ENCODE peak calls at places on chromosomes 1 and 21, in six cellular contexts. H is tibial nerve; R is breast epithelium; N is naive thymus-derived CD4-positive, alpha-beta T cell; A is adrenal gland; L is A549. D is an unnamed sample.

GRCh38 chr1:33259879-33260278 is 3.6 kb downstream of the ZNF362 start:
- DNase-seq in N (no peak), A (no peak), L (no peak), H (no peak), R (no peak), D (no peak)

GRCh38 chr1:245797592-245798366 is 643.0 kb downstream of the KIF26B start:
- DNase-seq in H (no peak), N (no peak), R (no peak), L (peak), A (peak), D (no peak)

GRCh38 chr21:42847051-42847707 is 32.2 kb downstream of the WDR4 start:
- DNase-seq in L (no peak), N (no peak), A (no peak), R (no peak), H (no peak), D (no peak)

GRCh38 chr1:48530727-48531351 is 58.8 kb upstream of the SPATA6 start:
- DNase-seq in N (no peak), R (no peak), L (peak), H (no peak), A (peak), D (peak)

GRCh38 chr1:203776636-203777035 is 11.7 kb downstream of the LAX1 start:
- DNase-seq in N (no peak), A (peak), R (no peak), L (peak), H (no peak), D (peak)

GRCh38 chr1:34549199-34549598 is 205.6 kb upstream of the GJB5 start:
- DNase-seq in N (no peak), H (no peak), R (no peak), A (peak), L (peak), D (no peak)

GRCh38 chr1:220892997-220893700 is 13.9 kb downstream of the HLX start:
- DNase-seq in R (no peak), H (no peak), A (no peak), N (no peak), L (no peak), D (no peak)

GRCh38 chr1:53241828-53242227 is 3.5 kb upstream of the MAGOH start:
- DNase-seq in R (no peak), N (no peak), A (no peak), L (no peak), H (no peak), D (no peak)

GRCh38 chr1:59045137-59045536 is 251.8 kb upstream of the FGGY start:
- DNase-seq in A (no peak), N (no peak), H (no peak), L (no peak), R (no peak), D (no peak)
- H3K27ac ChIP-seq in A (no peak), N (no peak), H (no peak), L (no peak), R (no peak), D (no peak)

GRCh38 chr1:10693497-10694273 is 102.8 kb downstream of the CASZ1 start:
- DNase-seq in H (no peak), R (no peak), L (no peak), A (peak), N (peak), D (no peak)

GRCh38 chr1:10694274-10694632 is 102.2 kb downstream of the CASZ1 start:
- DNase-seq in L (peak), N (peak), R (no peak), A (no peak), H (peak), D (no peak)

GRCh38 chr1:10692401-10693021 is 103.9 kb downstream of the CASZ1 start:
- DNase-seq in L (peak), H (no peak), A (no peak), N (peak), R (no peak), D (no peak)

GRCh38 chr1:10691740-10692125 is 104.7 kb downstream of the CASZ1 start:
- DNase-seq in A (no peak), L (no peak), H (no peak), N (no peak), R (no peak), D (no peak)

GRCh38 chr1:10693152-10693496 is 103.3 kb downstream of the CASZ1 start:
- DNase-seq in A (no peak), H (no peak), R (no peak), L (no peak), N (no peak), D (no peak)
- H3K27ac ChIP-seq in A (no peak), H (no peak), R (peak), L (no peak), N (no peak), D (no peak)

DNA sequence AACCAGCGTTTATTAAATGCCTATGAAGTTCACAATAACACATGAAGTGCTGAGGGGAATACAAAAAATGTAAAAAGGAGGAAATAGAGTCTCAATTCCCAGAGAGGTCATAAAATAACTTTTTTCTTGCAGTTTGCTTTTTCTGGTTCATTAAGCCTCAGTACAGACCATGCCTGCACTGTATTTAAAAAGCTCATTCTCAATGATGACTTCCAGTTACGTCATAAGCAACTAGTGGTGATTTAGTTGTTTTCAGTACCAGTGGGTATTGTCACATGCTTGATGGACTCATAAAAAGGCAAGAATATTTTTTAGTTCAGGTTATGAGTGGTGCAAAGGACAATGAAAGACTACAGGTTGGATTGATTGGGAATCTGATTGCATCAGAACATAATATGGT is 160.1 kb upstream of the UBE2U start:
- DNase-seq in R (no peak), A (no peak), L (no peak), N (no peak), H (no peak), D (no peak)
- H3K27ac ChIP-seq in R (no peak), A (no peak), L (peak), N (no peak), H (peak), D (no peak)

DNA sequence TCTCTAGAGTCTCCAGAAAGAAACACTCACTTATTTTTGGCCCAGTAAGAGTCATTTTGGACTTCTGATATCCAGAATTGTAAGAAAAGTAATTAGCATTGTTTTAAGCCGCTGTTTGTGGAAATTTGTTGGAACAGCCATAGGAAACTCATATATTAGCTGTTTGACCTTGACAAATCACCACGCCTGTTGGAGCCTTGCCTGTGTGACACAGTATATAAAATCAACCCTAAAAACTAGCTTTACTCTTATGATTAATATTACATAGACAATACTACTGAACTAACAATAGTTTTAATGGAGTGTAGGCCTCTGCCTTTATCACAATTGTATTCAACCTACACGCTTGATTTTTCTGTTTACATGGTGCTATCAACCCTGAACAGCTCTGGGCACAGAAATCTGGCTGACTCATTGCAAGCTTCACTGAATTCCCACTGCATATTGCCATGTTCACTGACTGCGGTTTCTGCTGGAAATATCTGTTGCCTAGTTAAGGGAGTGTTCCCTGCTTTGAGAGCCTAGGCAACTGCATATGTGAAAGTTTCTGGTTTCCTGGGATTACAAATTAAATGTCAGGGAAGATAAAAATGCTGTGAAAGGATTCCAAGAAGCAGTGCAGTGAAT is 419.5 kb upstream of the DEPDC1 start:
- DNase-seq in H (peak), L (no peak), A (peak), N (no peak), R (no peak), D (no peak)
- H3K27ac ChIP-seq in H (peak), L (no peak), A (no peak), N (no peak), R (no peak), D (peak)

DNA sequence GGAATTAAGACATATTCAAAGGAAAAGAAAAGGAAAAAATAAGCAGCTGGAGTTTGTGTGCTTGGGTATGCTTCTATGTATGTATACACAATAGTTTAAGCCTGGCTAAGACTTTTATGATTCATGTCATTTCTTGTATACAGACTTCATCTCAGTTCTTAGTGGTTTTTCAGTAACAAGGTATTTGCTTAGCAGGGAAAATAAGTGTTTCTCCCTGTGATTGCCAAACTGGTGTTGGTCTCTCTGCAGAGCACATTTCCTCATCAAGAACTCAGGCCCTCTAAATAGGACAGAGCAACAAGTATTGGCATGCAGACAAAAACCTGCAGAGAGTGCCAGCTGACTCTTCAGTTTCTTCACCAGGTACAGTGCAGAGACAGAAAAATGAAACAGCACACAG is 484.4 kb upstream of the ZRANB2 start:
- DNase-seq in L (no peak), R (no peak), H (no peak), N (no peak), A (no peak), D (no peak)
- H3K27ac ChIP-seq in L (no peak), R (no peak), H (no peak), N (no peak), A (no peak), D (no peak)

DNA sequence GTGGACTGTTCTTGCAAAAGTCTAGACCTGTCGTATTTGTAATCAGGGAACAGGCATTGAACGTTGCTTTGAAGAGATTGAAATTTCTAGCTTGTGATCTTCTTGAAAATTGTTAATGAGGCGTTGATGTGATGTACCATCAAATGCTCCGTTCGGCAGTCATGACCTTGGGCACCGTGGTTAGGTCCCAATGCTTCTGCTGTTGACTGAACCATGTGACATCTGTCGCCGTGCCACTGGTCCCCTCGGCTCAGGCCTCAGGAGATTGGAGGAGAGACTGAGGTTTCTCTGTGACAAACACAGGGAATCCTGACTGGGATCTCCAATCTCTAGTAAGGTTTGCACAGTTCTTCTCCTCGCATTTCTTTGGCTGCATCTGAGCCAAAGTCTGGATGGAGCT is 18.1 kb upstream of the KCNAB2 start:
- DNase-seq in L (no peak), H (no peak), R (no peak), A (no peak), N (no peak), D (no peak)
- H3K27ac ChIP-seq in L (no peak), H (no peak), R (no peak), A (no peak), N (peak), D (no peak)

DNA sequence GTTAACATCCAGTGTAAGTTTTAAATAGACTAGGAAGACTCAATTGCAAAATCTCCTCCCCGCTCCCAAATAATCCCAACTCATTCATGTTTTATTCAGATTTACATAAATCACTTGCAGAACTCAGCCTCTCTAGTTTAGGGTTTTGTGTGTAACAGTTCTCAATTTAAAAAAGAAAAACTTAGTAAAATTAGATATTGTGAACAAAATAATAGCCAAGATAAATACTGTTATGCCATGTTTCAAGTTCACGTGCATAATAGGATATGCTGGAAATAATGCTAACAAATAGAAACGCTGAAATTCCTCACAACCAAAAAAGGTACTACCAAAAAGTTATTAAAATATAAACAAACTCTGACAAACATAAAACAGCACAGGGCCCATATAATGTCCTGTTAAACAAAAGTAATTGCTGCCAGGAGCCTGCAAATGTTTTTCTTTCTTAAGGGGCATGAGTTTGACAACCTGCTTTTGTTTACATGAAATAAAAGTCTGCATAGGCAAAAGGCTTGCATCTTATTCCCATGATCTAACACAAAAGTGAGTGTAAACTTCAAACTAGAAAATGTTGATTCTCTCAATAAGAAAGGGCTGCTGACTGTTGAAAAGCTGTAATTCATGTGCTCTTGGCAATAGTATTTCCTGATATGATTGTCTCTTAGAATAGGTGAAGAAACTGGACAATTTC is 2.9 kb downstream of the SERTAD4 start:
- DNase-seq in H (no peak), R (no peak), N (no peak), L (no peak), A (no peak), D (no peak)
- H3K27ac ChIP-seq in H (peak), R (no peak), N (no peak), L (no peak), A (no peak), D (no peak)

D was measured in caudate nucleus.